ENCODE peak calls at places on chromosomes 5 and 9, in seven cellular contexts. One of them, this sample, is unnamed.

GRCh38 chr5:124301850-124302249 is 444.6 kb downstream of the ZNF608 start:
- DNase-seq in K562: no peak
- DNase-seq in GM12892: no peak
- DNase-seq in H1: no peak
- DNase-seq in GM12878: no peak
- DNase-seq in SK-N-SH: no peak
- DNase-seq in HepG2: no peak
- DNase-seq in this sample: no peak

GRCh38 chr5:135400866-135401265 is 1.8 kb upstream of the MACROH2A1 start:
- DNase-seq in K562: no peak
- DNase-seq in GM12892: no peak
- DNase-seq in H1: no peak
- DNase-seq in GM12878: no peak
- DNase-seq in SK-N-SH: no peak
- DNase-seq in HepG2: peak
- DNase-seq in this sample: no peak

GRCh38 chr9:89486681-89487080 is 11.2 kb downstream of the SEMA4D start:
- DNase-seq in K562: no peak
- DNase-seq in GM12892: no peak
- DNase-seq in H1: no peak
- DNase-seq in GM12878: no peak
- DNase-seq in SK-N-SH: no peak
- DNase-seq in HepG2: no peak
- DNase-seq in this sample: no peak

GRCh38 chr5:556909-557441 is 32.7 kb upstream of the SLC9A3 start:
- DNase-seq in K562: no peak
- DNase-seq in GM12892: no peak
- DNase-seq in H1: no peak
- DNase-seq in GM12878: no peak
- DNase-seq in SK-N-SH: no peak
- DNase-seq in HepG2: peak
- DNase-seq in this sample: no peak

GRCh38 chr5:91219803-91220371 is 163.2 kb downstream of the ARRDC3 start:
- DNase-seq in K562: peak
- DNase-seq in GM12892: no peak
- DNase-seq in H1: no peak
- DNase-seq in GM12878: no peak
- DNase-seq in SK-N-SH: peak
- DNase-seq in HepG2: no peak
- DNase-seq in this sample: no peak

GRCh38 chr5:159548517-159548916 is 218.2 kb upstream of the IL12B start:
- DNase-seq in K562: no peak
- DNase-seq in GM12892: no peak
- DNase-seq in H1: no peak
- DNase-seq in GM12878: no peak
- DNase-seq in SK-N-SH: no peak
- DNase-seq in HepG2: no peak
- DNase-seq in this sample: no peak

GRCh38 chr9:125153712-125154367 is 10.5 kb upstream of the SCAI start:
- DNase-seq in K562: no peak
- DNase-seq in GM12892: no peak
- DNase-seq in H1: no peak
- DNase-seq in GM12878: no peak
- DNase-seq in SK-N-SH: no peak
- DNase-seq in HepG2: no peak
- DNase-seq in this sample: no peak

GRCh38 chr9:107638496-107638895 is 148.9 kb upstream of the KLF4 start:
- DNase-seq in K562: no peak
- DNase-seq in GM12892: no peak
- DNase-seq in H1: no peak
- DNase-seq in GM12878: no peak
- DNase-seq in SK-N-SH: no peak
- DNase-seq in HepG2: no peak
- DNase-seq in this sample: no peak

GRCh38 chr9:137815256-137816255 is 62.0 kb upstream of the CACNA1B start:
- DNase-seq in K562: no peak
- DNase-seq in GM12892: no peak
- DNase-seq in H1: no peak
- DNase-seq in GM12878: no peak
- DNase-seq in SK-N-SH: no peak
- DNase-seq in HepG2: no peak
- DNase-seq in this sample: no peak

GRCh38 chr9:13113201-13113600 is 166.3 kb downstream of the MPDZ start:
- DNase-seq in K562: no peak
- DNase-seq in GM12892: no peak
- DNase-seq in H1: no peak
- DNase-seq in GM12878: no peak
- DNase-seq in SK-N-SH: no peak
- DNase-seq in HepG2: no peak
- DNase-seq in this sample: no peak

GRCh38 chr9:70475211-70475610 is 60.8 kb upstream of the KLF9 start:
- DNase-seq in K562: no peak
- DNase-seq in GM12892: no peak
- DNase-seq in H1: no peak
- DNase-seq in GM12878: no peak
- DNase-seq in SK-N-SH: no peak
- DNase-seq in HepG2: no peak
- DNase-seq in this sample: no peak

DNA sequence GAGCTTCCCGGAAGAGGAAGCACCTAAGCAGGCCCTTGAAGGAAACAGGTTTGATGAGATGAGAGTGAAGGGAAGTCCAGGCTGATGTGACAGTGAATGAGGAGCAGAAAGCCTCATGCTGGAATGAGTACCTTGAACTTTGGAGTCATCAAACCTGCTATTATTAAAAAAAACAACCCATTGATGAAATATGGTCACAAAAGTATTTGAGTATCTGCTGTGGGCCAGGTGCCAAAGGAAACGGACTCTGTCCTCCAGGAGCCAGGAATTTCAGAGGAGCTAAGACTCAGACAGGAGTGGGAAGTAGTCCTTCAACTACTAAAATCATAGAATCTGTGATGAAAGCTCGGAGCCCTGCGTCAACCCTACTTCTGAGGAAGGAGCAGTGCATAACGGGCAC is 11.9 kb downstream of the HAND1 start:
- DNase-seq in K562: no peak
- DNase-seq in GM12892: no peak
- DNase-seq in H1: no peak
- DNase-seq in GM12878: no peak
- DNase-seq in SK-N-SH: no peak
- DNase-seq in HepG2: peak
- DNase-seq in this sample: no peak
- TF ChIP-seq TAF1 in K562: no peak
- TF ChIP-seq TAF1 in GM12892: no peak
- TF ChIP-seq TAF1 in H1: no peak
- TF ChIP-seq TAF1 in GM12878: no peak
- TF ChIP-seq TAF1 in SK-N-SH: no peak
- TF ChIP-seq TAF1 in HepG2: no peak
- TF ChIP-seq TAF1 in this sample: no peak

DNA sequence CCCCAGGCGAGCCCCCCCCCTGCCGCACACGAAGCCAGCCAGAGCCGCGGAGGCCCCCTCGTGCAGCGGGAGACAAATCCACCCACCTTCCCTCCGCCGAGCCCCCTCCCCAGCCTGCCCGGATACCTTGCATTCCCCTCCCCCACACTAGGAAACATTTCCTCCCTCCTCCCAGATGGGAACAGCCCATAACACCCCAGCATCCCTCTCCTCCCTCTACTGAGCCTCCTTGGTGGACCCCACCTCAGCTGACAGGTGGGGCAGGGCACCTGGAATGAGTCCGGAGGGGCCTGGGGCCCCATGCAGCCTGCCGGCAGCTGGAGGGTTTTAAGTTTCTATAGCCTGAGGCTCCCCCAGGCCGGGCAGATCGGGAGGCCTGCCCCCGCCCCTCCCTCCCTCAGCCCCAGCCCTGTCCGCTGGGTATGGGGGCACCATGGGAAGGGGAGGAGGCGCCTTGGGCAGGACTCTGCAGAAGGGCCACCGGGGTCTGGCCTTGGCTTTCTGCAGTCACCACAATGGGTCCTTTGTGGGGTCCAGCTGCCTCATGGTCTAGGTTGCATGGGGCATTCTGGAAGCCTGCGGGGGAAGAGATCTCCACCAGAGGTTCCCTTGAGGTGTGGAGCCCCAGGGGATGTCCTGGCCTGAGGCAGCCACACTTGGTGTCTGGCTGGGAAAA is 657 bp downstream of the ERGIC1 start:
- DNase-seq in K562: no peak
- DNase-seq in GM12892: no peak
- DNase-seq in H1: no peak
- DNase-seq in GM12878: no peak
- DNase-seq in SK-N-SH: peak
- DNase-seq in HepG2: peak
- DNase-seq in this sample: no peak
- TF ChIP-seq POLR2AphosphoS5 in K562: no peak
- TF ChIP-seq POLR2AphosphoS5 in GM12892: no peak
- TF ChIP-seq POLR2AphosphoS5 in H1: no peak
- TF ChIP-seq POLR2AphosphoS5 in GM12878: no peak
- TF ChIP-seq POLR2AphosphoS5 in SK-N-SH: no peak
- TF ChIP-seq POLR2AphosphoS5 in HepG2: no peak
- TF ChIP-seq POLR2AphosphoS5 in this sample: no peak

GRCh38 chr5:81719743-81720142 is 31.2 kb downstream of the SSBP2 start:
- DNase-seq in K562: no peak
- DNase-seq in GM12892: no peak
- DNase-seq in H1: no peak
- DNase-seq in GM12878: no peak
- DNase-seq in SK-N-SH: no peak
- DNase-seq in HepG2: no peak
- DNase-seq in this sample: no peak
- TF ChIP-seq TAF1 in K562: no peak
- TF ChIP-seq TAF1 in GM12892: no peak
- TF ChIP-seq TAF1 in H1: no peak
- TF ChIP-seq TAF1 in GM12878: no peak
- TF ChIP-seq TAF1 in SK-N-SH: no peak
- TF ChIP-seq TAF1 in HepG2: no peak
- TF ChIP-seq TAF1 in this sample: no peak

GRCh38 chr5:151631941-151632340 is 40.8 kb upstream of the FAT2 start:
- DNase-seq in K562: no peak
- DNase-seq in GM12892: no peak
- DNase-seq in H1: no peak
- DNase-seq in GM12878: no peak
- DNase-seq in SK-N-SH: no peak
- DNase-seq in HepG2: no peak
- DNase-seq in this sample: no peak
- TF ChIP-seq POLR2AphosphoS5 in K562: no peak
- TF ChIP-seq POLR2AphosphoS5 in GM12892: no peak
- TF ChIP-seq POLR2AphosphoS5 in H1: no peak
- TF ChIP-seq POLR2AphosphoS5 in GM12878: no peak
- TF ChIP-seq POLR2AphosphoS5 in SK-N-SH: no peak
- TF ChIP-seq POLR2AphosphoS5 in HepG2: no peak
- TF ChIP-seq POLR2AphosphoS5 in this sample: no peak

GRCh38 chr9:121717141-121717749 is 65.8 kb downstream of the DAB2IP start:
- DNase-seq in K562: no peak
- DNase-seq in GM12892: no peak
- DNase-seq in H1: no peak
- DNase-seq in GM12878: no peak
- DNase-seq in SK-N-SH: peak
- DNase-seq in HepG2: no peak
- DNase-seq in this sample: no peak

GRCh38 chr9:121720311-121720991 is 69.0 kb downstream of the DAB2IP start:
- DNase-seq in K562: no peak
- DNase-seq in GM12892: no peak
- DNase-seq in H1: no peak
- DNase-seq in GM12878: no peak
- DNase-seq in SK-N-SH: no peak
- DNase-seq in HepG2: no peak
- DNase-seq in this sample: no peak

GRCh38 chr9:121720992-121721350 is 69.5 kb downstream of the DAB2IP start:
- DNase-seq in K562: no peak
- DNase-seq in GM12892: no peak
- DNase-seq in H1: no peak
- DNase-seq in GM12878: no peak
- DNase-seq in SK-N-SH: no peak
- DNase-seq in HepG2: no peak
- DNase-seq in this sample: no peak

GRCh38 chr9:121718501-121718900 is 67.1 kb downstream of the DAB2IP start:
- DNase-seq in K562: no peak
- DNase-seq in GM12892: no peak
- DNase-seq in H1: no peak
- DNase-seq in GM12878: no peak
- DNase-seq in SK-N-SH: no peak
- DNase-seq in HepG2: no peak
- DNase-seq in this sample: no peak

DNA sequence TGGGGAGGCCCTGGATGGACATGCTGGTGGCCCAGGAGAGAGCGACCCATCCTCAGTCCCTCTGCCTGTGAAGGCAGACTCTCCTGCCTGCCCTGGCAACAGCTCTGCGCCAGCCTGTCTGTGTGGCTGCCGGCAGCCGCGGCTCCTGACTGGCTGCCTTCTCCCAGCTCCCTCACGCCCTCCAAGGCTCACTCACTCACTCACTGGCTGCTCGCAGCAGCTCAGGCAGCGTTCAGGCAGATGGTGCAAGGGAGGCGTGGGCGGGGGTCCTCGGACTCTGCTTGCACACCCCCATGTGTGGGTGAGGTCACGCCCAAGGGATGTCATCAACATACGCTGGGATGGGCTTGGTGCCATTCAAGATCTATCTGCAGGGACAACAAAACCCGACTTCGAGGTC is 66.6 kb downstream of the DAB2IP start:
- DNase-seq in K562: no peak
- DNase-seq in GM12892: no peak
- DNase-seq in H1: no peak
- DNase-seq in GM12878: no peak
- DNase-seq in SK-N-SH: peak
- DNase-seq in HepG2: no peak
- DNase-seq in this sample: no peak
- TF ChIP-seq TAF1 in K562: no peak
- TF ChIP-seq TAF1 in GM12892: no peak
- TF ChIP-seq TAF1 in H1: no peak
- TF ChIP-seq TAF1 in GM12878: no peak
- TF ChIP-seq TAF1 in SK-N-SH: no peak
- TF ChIP-seq TAF1 in HepG2: no peak
- TF ChIP-seq TAF1 in this sample: no peak

DNA sequence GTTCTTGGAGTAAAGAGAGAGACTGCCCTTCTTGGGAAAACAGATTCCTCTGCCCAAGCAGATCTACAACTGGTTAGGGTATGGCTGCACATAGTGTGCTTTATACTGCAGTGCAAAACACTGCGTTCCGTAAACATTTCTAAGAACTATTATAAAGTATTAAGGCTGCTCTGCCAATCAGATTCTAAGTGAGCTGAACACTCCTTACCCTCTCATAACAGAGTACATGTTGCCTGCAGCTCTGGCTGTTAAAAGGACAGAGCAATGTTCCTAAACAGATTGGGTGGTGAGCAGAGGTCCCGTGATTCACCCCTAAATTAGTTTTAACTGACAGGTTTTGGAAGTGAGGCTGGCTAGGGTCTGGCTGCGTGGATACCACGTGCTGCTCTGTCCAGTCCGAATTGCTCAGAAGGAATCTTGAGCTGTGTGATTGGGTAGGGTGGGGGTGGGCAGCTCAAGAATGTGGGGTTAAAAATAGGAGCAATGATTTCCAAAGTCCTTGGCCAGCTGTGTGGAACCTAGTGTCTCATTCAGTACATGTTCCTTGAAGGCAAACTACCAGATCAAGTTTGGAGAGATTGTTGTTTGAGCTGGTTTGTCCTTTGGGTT is 497.5 kb upstream of the CD180 start:
- DNase-seq in K562: no peak
- DNase-seq in GM12892: no peak
- DNase-seq in H1: no peak
- DNase-seq in GM12878: no peak
- DNase-seq in SK-N-SH: no peak
- DNase-seq in HepG2: no peak
- DNase-seq in this sample: no peak
- TF ChIP-seq POLR2AphosphoS5 in K562: no peak
- TF ChIP-seq POLR2AphosphoS5 in GM12892: no peak
- TF ChIP-seq POLR2AphosphoS5 in H1: no peak
- TF ChIP-seq POLR2AphosphoS5 in GM12878: no peak
- TF ChIP-seq POLR2AphosphoS5 in SK-N-SH: no peak
- TF ChIP-seq POLR2AphosphoS5 in HepG2: no peak
- TF ChIP-seq POLR2AphosphoS5 in this sample: no peak

This sample was measured in GM12891.